ENCODE peak calls at places on chromosomes 16 and 17, in seven cellular contexts. V is nephron progenitor cell; S is fibroblast of the conjunctiva; I is brain microvascular endothelial cell; F is breast epithelium; E is naive thymus-derived CD4-positive, alpha-beta T cell; X is GF-D8. U is an unnamed sample.

GRCh38 chr16:50395763-50396710 is 27.2 kb upstream of the BRD7 start:
- DNase-seq in V (no peak), S (no peak), I (no peak), F (no peak), E (peak; percentile 43), X (no peak), U (no peak)

GRCh38 chr16:3879258-3879886 is 1.1 kb downstream of the CREBBP start:
- DNase-seq in V (peak; percentile 53), S (no peak), I (no peak), F (no peak), E (no peak), X (no peak), U (no peak)

GRCh38 chr16:56382901-56383355 is 42.4 kb downstream of the AMFR start:
- DNase-seq in V (no peak), S (no peak), I (no peak), F (no peak), E (no peak), X (no peak), U (no peak)

GRCh38 chr16:57041182-57042156 is 50.9 kb upstream of the CPNE2 start:
- DNase-seq in V (no peak), S (no peak), I (no peak), F (no peak), E (peak; percentile 68), X (peak; percentile 35), U (no peak)

GRCh38 chr16:3101841-3102470 is 2.9 kb upstream of the ZSCAN10 start:
- DNase-seq in V (no peak), S (no peak), I (no peak), F (no peak), E (no peak), X (peak; percentile 17), U (no peak)

GRCh38 chr16:11405331-11406176 is 60.3 kb downstream of the RMI2 start:
- DNase-seq in V (peak; percentile 52), S (no peak), I (peak; percentile 22), F (no peak), E (peak; percentile 31), X (no peak), U (no peak)

GRCh38 chr17:56305017-56305416 is 151.7 kb downstream of the ANKFN1 start:
- DNase-seq in V (no peak), S (no peak), I (no peak), F (no peak), E (no peak), X (no peak), U (no peak)

GRCh38 chr16:67966549-67967182 is 1.8 kb downstream of the SLC12A4 start:
- DNase-seq in V (no peak), S (no peak), I (no peak), F (no peak), E (no peak), X (no peak), U (no peak)

GRCh38 chr16:73202176-73202729 is 154.3 kb upstream of the ZFHX3 start:
- DNase-seq in V (no peak), S (peak; percentile 94), I (peak; percentile 71), F (no peak), E (no peak), X (no peak), U (peak; percentile 95)

GRCh38 chr17:77734371-77735050 is 224.0 kb upstream of the TNRC6C start:
- DNase-seq in V (peak; percentile 71), S (peak; percentile 72), I (peak; percentile 21), F (peak; percentile 89), E (no peak), X (no peak), U (no peak)

GRCh38 chr17:36888236-36888957 is 48.9 kb upstream of the LHX1 start:
- DNase-seq in V (no peak), S (no peak), I (no peak), F (no peak), E (no peak), X (no peak), U (no peak)

GRCh38 chr17:75738218-75738802 is 17.1 kb downstream of the ITGB4 start:
- DNase-seq in V (no peak), S (no peak), I (peak; percentile 18), F (no peak), E (no peak), X (peak; percentile 31), U (peak; percentile 8)

GRCh38 chr17:15303851-15304250 is 37.5 kb downstream of the TEKT3 start:
- DNase-seq in V (no peak), S (no peak), I (no peak), F (no peak), E (no peak), X (no peak), U (no peak)

GRCh38 chr16:73697336-73697735 is 599.3 kb upstream of the PSMD7 start:
- DNase-seq in V (no peak), S (no peak), I (no peak), F (no peak), E (no peak), X (no peak), U (no peak)

GRCh38 chr17:17229416-17230098 is 7.4 kb downstream of the FLCN start:
- DNase-seq in V (no peak), S (no peak), I (no peak), F (no peak), E (no peak), X (no peak), U (no peak)

GRCh38 chr16:19432429-19432828 is 14.7 kb downstream of the TMC5 start:
- DNase-seq in V (no peak), S (no peak), I (no peak), F (no peak), E (no peak), X (peak; percentile 42), U (no peak)

GRCh38 chr17:73872816-73873215 is 228.6 kb upstream of the SDK2 start:
- DNase-seq in V (no peak), S (no peak), I (no peak), F (no peak), E (no peak), X (no peak), U (no peak)

GRCh38 chr17:74922172-74922571 is 883 bp downstream of the USH1G start:
- DNase-seq in V (peak; percentile 39), S (no peak), I (no peak), F (no peak), E (no peak), X (no peak), U (no peak)

GRCh38 chr16:342455-343213 is 9.9 kb downstream of the AXIN1 start:
- DNase-seq in V (no peak), S (no peak), I (no peak), F (no peak), E (no peak), X (peak; percentile 47), U (no peak)

GRCh38 chr17:78883090-78883532 is 19.9 kb downstream of the CEP295NL start:
- DNase-seq in V (no peak), S (peak; percentile 91), I (peak; percentile 61), F (peak; percentile 55), E (no peak), X (peak; percentile 61), U (peak; percentile 57)

GRCh38 chr17:75763613-75764416 is 1.2 kb downstream of the GALK1 start:
- DNase-seq in V (no peak), S (no peak), I (no peak), F (no peak), E (no peak), X (no peak), U (no peak)

GRCh38 chr16:75296606-75297005 is 45.2 kb upstream of the BCAR1 start:
- DNase-seq in V (no peak), S (no peak), I (peak; percentile 18), F (no peak), E (no peak), X (no peak), U (no peak)

GRCh38 chr16:61007694-61008093 is 1028.5 kb downstream of the CDH8 start:
- DNase-seq in V (no peak), S (no peak), I (no peak), F (no peak), E (no peak), X (no peak), U (no peak)

GRCh38 chr16:30351586-30352419 is 3.3 kb downstream of the CD2BP2 start:
- DNase-seq in V (no peak), S (peak; percentile 91), I (peak; percentile 59), F (peak; percentile 80), E (no peak), X (no peak), U (peak; percentile 87)

GRCh38 chr16:1380195-1380594 is 28.5 kb downstream of the GNPTG start:
- DNase-seq in V (no peak), S (no peak), I (no peak), F (no peak), E (no peak), X (no peak), U (no peak)

GRCh38 chr16:83118365-83118764 is 491.6 kb downstream of the CDH13 start:
- DNase-seq in V (no peak), S (no peak), I (peak; percentile 56), F (no peak), E (no peak), X (no peak), U (no peak)

GRCh38 chr17:164536-165235 is 16.8 kb downstream of the DOC2B start:
- DNase-seq in V (peak; percentile 68), S (no peak), I (peak; percentile 51), F (no peak), E (peak; percentile 42), X (no peak), U (peak; percentile 10)